ENCODE peak calls at places on chromosomes 16 and 17, in six cellular contexts. H is esophagus muscularis mucosa, M is AG10803, W is IMR-90, X is heart left ventricle, G is pancreas. L is an unnamed sample.

GRCh38 chr17:66275651-66276050 is 26.8 kb upstream of the PRKCA start:
- DNase-seq in H (no peak), M (peak), W (peak), X (no peak), G (no peak), L (peak)

GRCh38 chr17:4585203-4585939 is 1.0 kb downstream of the SMTNL2 start:
- DNase-seq in H (no peak), M (no peak), W (no peak), X (no peak), G (peak), L (no peak)

GRCh38 chr16:67294927-67295326 is 15.6 kb downstream of the PLEKHG4 start:
- DNase-seq in H (no peak), M (peak), W (peak), X (no peak), G (no peak), L (peak)

GRCh38 chr17:63095459-63095858 is 129.4 kb downstream of the TANC2 start:
- DNase-seq in H (no peak), M (no peak), W (peak), X (no peak), G (no peak), L (no peak)

GRCh38 chr17:1109606-1110523 is 69.9 kb downstream of the ABR start:
- DNase-seq in H (no peak), M (no peak), W (no peak), X (peak), G (peak), L (no peak)

GRCh38 chr16:30458561-30459394 is 13.1 kb upstream of the SEPHS2 start:
- DNase-seq in H (peak), M (no peak), W (no peak), X (peak), G (no peak), L (no peak)

GRCh38 chr16:606656-607307 is 16.9 kb downstream of the RAB40C start:
- DNase-seq in H (no peak), M (no peak), W (no peak), X (no peak), G (peak), L (no peak)

GRCh38 chr16:30805056-30805369 is 18.0 kb upstream of the ZNF629 start:
- DNase-seq in H (no peak), M (peak), W (no peak), X (no peak), G (peak), L (no peak)

GRCh38 chr17:7001562-7001961 is 5.7 kb downstream of the ALOX12 start:
- DNase-seq in H (no peak), M (no peak), W (no peak), X (no peak), G (no peak), L (peak)

GRCh38 chr17:73654241-73654640 is 10.0 kb upstream of the SDK2 start:
- DNase-seq in H (peak), M (no peak), W (no peak), X (no peak), G (no peak), L (no peak)

GRCh38 chr16:66242672-66243071 is 123.8 kb upstream of the CDH5 start:
- DNase-seq in H (no peak), M (no peak), W (no peak), X (no peak), G (no peak), L (no peak)

GRCh38 chr17:7328840-7329359 is at the start of gene NEURL4:
- DNase-seq in H (no peak), M (no peak), W (no peak), X (no peak), G (no peak), L (no peak)

GRCh38 chr16:85738878-85739715 is 11.8 kb downstream of the C16orf74 start:
- DNase-seq in H (no peak), M (no peak), W (no peak), X (no peak), G (no peak), L (no peak)

GRCh38 chr17:13228225-13228624 is 210.4 kb upstream of the ELAC2 start:
- DNase-seq in H (no peak), M (no peak), W (no peak), X (no peak), G (no peak), L (no peak)

GRCh38 chr17:9465216-9465921 is 110.3 kb downstream of the STX8 start:
- DNase-seq in H (no peak), M (peak), W (peak), X (no peak), G (no peak), L (peak)

GRCh38 chr17:47323382-47324223 is at the start of gene EFCAB13:
- DNase-seq in H (peak), M (peak), W (peak), X (peak), G (peak), L (peak)
- TF ChIP-seq CTCF in H (peak), M (no peak), W (peak), X (no peak), G (no peak), L (no peak)

DNA sequence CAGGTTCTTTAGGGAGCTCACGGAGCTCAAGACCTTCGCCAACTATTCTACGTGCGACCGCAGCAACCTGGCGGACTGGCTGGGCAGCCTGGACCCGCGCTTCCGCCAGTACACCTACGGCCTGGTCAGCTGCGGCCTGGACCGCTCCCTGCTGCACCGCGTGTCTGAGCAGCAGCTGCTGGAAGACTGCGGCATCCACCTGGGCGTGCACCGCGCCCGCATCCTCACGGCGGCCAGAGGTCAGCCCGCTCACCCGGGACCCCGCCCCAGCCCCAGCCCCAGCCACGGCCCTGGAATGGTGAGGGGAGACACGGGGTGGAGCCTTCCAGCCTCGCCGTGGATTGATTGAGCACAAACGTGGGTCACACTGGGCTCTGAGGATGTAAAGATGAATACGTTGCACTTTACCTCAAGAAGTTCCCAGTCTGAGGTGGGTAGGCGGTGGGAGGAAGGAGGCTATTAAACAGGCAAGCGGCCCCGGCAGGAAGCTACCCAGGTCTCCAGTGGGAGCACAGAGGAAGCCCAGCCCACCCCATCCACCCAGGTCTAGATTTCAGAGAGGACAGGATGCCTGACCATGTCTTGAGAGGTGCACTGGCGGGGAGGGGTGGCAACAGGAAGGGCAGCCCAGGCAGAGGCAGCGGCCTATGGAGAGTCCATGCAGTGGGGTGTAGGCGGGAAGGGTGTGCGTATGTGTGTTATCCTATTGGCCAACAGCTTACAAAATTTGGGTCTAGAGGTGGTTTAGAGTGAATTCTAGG is 13.7 kb downstream of the SARM1 start:
- DNase-seq in H (no peak), M (no peak), W (no peak), X (no peak), G (peak), L (no peak)
- H3K4me3 ChIP-seq in H (peak), M (no peak), W (no peak), X (peak), G (peak), L (no peak)

GRCh38 chr17:43024407-43025289 is at the start of gene RND2:
- DNase-seq in H (peak), M (peak), W (peak), X (peak), G (peak), L (peak)
- TF ChIP-seq CTCF in H (peak), M (peak), W (peak), X (peak), G (peak), L (peak)

DNA sequence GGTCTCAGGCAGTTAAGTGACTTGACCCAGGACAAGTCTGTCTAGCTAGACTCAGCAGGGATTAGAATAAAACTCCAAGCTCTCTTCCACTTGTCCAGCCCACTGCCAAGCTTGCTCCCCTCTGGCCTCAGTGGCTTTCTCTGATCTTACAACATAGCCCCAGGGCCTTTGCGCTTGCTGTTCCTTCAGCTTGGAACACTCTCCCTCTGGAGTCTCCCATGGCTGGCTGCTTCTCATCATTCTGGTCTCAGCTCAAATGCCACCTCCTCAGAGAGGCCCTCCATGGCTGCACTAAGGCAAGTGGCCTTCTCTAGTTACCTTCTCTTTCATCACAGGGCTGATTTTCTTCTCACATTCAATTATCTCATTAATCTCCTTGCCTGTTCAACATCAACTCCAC is 1.1 kb downstream of the TVP23A start:
- DNase-seq in H (no peak), M (no peak), W (no peak), X (no peak), G (no peak), L (no peak)
- H3K4me3 ChIP-seq in H (no peak), M (no peak), W (no peak), X (no peak), G (no peak), L (no peak)

GRCh38 chr17:76103274-76104139 is at the start of gene EXOC7:
- DNase-seq in H (peak), M (peak), W (peak), X (peak), G (peak), L (peak)
- TF ChIP-seq CTCF in H (peak), M (peak), W (no peak), X (no peak), G (no peak), L (peak)

GRCh38 chr16:2003827-2004641 is 5.6 kb downstream of the ZNF598 start:
- DNase-seq in H (peak), M (peak), W (peak), X (peak), G (peak), L (peak)
- H3K4me3 ChIP-seq in H (peak), M (no peak), W (no peak), X (no peak), G (no peak), L (no peak)

GRCh38 chr17:20009052-20009301 is 182 bp upstream of the SPECC1 start:
- DNase-seq in H (no peak), M (no peak), W (no peak), X (no peak), G (no peak), L (no peak)

GRCh38 chr17:20010886-20011402 is 1.8 kb downstream of the SPECC1 start:
- DNase-seq in H (no peak), M (no peak), W (no peak), X (no peak), G (no peak), L (no peak)

GRCh38 chr17:20009302-20010098 is at the start of gene SPECC1:
- DNase-seq in H (no peak), M (peak), W (peak), X (peak), G (peak), L (peak)

GRCh38 chr17:20008242-20009051 is 712 bp upstream of the SPECC1 start:
- DNase-seq in H (no peak), M (no peak), W (no peak), X (peak), G (peak), L (peak)

DNA sequence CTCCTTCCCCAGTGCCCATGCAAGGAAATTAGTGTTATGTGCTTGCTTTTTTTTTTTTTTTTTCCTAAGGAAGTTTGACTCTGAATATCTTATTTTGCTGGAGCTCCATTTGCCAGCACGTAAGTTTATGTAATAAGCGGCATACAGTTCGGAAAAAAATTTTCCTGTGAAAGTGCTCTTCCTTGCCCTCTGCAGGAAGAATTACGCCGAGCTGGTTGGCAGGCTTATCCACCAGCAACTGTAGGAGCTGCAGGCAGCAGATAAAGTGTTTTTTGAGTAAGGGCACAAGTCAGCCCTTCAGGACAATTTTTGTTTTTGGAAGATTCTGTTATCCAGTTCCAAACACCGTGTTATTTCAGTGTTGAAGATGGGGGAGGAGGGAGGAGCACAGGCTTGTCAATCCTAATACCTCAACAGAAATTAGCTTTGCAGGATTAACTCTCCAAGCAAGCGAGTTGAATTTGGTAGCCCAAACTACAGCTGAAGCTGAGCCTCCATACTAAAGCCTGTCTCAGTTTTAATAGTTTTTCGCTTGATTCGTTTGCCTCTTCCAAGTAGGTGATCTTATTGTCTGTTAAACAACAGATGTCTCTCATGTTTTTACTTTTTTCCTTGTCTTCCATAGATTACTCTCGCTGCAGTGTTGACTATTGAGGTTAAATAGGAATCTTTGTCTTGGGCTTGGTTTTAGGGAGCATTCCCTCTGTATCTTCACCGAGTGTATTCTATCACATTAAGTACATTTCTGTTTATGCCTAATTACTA is 1.1 kb downstream of the SPECC1 start:
- DNase-seq in H (no peak), M (peak), W (peak), X (peak), G (no peak), L (peak)
- TF ChIP-seq CTCF in H (peak), M (peak), W (peak), X (peak), G (peak), L (peak)

GRCh38 chr17:48598727-48599126 is 5.1 kb upstream of the HOXB5 start:
- DNase-seq in H (no peak), M (no peak), W (no peak), X (no peak), G (no peak), L (no peak)
- H3K4me3 ChIP-seq in H (no peak), M (peak), W (no peak), X (no peak), G (no peak), L (peak)

GRCh38 chr17:34683390-34683789 is 104.0 kb downstream of the TMEM132E start:
- DNase-seq in H (no peak), M (no peak), W (no peak), X (no peak), G (no peak), L (no peak)
- TF ChIP-seq CTCF in H (no peak), M (no peak), W (no peak), X (no peak), G (no peak), L (no peak)

L was measured in fibroblast of mammary gland.